ENCODE peak calls at places on chromosomes 12 and 14, in eight cellular contexts. One of them, this sample, is unnamed.

GRCh38 chr14:98715054-98715453 is 556.9 kb downstream of the BCL11B start:
- DNase-seq in fibroblast of lung: no peak
- DNase-seq in Peyer's patch: no peak
- DNase-seq in choroid plexus epithelial cell: no peak
- DNase-seq in body of pancreas: no peak
- DNase-seq in HCT116: no peak
- DNase-seq in OCI-LY7: no peak
- DNase-seq in WERI-Rb-1: no peak
- DNase-seq in this sample: no peak

GRCh38 chr14:50774542-50775267 is 56.3 kb downstream of the NIN start:
- DNase-seq in fibroblast of lung: peak; percentile 27
- DNase-seq in HCT116: no peak
- DNase-seq in OCI-LY7: no peak
- DNase-seq in body of pancreas: peak; percentile 18
- DNase-seq in Peyer's patch: no peak
- DNase-seq in choroid plexus epithelial cell: no peak
- DNase-seq in WERI-Rb-1: no peak
- DNase-seq in this sample: no peak

GRCh38 chr14:78758333-78758732 is 588.2 kb downstream of the NRXN3 start:
- DNase-seq in Peyer's patch: no peak
- DNase-seq in choroid plexus epithelial cell: peak; percentile 60
- DNase-seq in OCI-LY7: peak; percentile 24
- DNase-seq in HCT116: peak; percentile 4
- DNase-seq in body of pancreas: no peak
- DNase-seq in WERI-Rb-1: peak; percentile 69
- DNase-seq in fibroblast of lung: peak; percentile 1
- DNase-seq in this sample: no peak

GRCh38 chr12:31589582-31589895 is 1.4 kb downstream of the DENND5B start:
- DNase-seq in Peyer's patch: no peak
- DNase-seq in OCI-LY7: peak; percentile 80
- DNase-seq in WERI-Rb-1: peak; percentile 65
- DNase-seq in choroid plexus epithelial cell: no peak
- DNase-seq in HCT116: no peak
- DNase-seq in fibroblast of lung: no peak
- DNase-seq in body of pancreas: no peak
- DNase-seq in this sample: no peak

GRCh38 chr12:116157845-116158267 is 119.6 kb downstream of the MED13L start:
- DNase-seq in WERI-Rb-1: no peak
- DNase-seq in fibroblast of lung: no peak
- DNase-seq in OCI-LY7: no peak
- DNase-seq in body of pancreas: no peak
- DNase-seq in Peyer's patch: no peak
- DNase-seq in HCT116: no peak
- DNase-seq in choroid plexus epithelial cell: peak; percentile 59
- DNase-seq in this sample: no peak

GRCh38 chr12:10732554-10732953 is 9.4 kb upstream of the YBX3 start:
- DNase-seq in choroid plexus epithelial cell: no peak
- DNase-seq in HCT116: no peak
- DNase-seq in fibroblast of lung: no peak
- DNase-seq in WERI-Rb-1: no peak
- DNase-seq in Peyer's patch: no peak
- DNase-seq in OCI-LY7: no peak
- DNase-seq in body of pancreas: no peak
- DNase-seq in this sample: no peak

GRCh38 chr12:23262670-23263069 is 637.7 kb downstream of the ETNK1 start:
- DNase-seq in WERI-Rb-1: no peak
- DNase-seq in HCT116: no peak
- DNase-seq in body of pancreas: no peak
- DNase-seq in OCI-LY7: no peak
- DNase-seq in choroid plexus epithelial cell: no peak
- DNase-seq in Peyer's patch: no peak
- DNase-seq in fibroblast of lung: no peak
- DNase-seq in this sample: no peak

GRCh38 chr12:46400406-46400805 is 27.8 kb upstream of the SLC38A2 start:
- DNase-seq in OCI-LY7: no peak
- DNase-seq in WERI-Rb-1: no peak
- DNase-seq in fibroblast of lung: peak; percentile 39
- DNase-seq in Peyer's patch: no peak
- DNase-seq in choroid plexus epithelial cell: peak; percentile 30
- DNase-seq in HCT116: no peak
- DNase-seq in body of pancreas: no peak
- DNase-seq in this sample: no peak

GRCh38 chr14:49559979-49560768 is 26.0 kb downstream of the RPS29 start:
- DNase-seq in Peyer's patch: no peak
- DNase-seq in choroid plexus epithelial cell: no peak
- DNase-seq in OCI-LY7: no peak
- DNase-seq in fibroblast of lung: no peak
- DNase-seq in body of pancreas: no peak
- DNase-seq in HCT116: no peak
- DNase-seq in WERI-Rb-1: no peak
- DNase-seq in this sample: no peak

GRCh38 chr14:64639340-64639821 is 64.8 kb upstream of the PLEKHG3 start:
- DNase-seq in OCI-LY7: no peak
- DNase-seq in Peyer's patch: no peak
- DNase-seq in choroid plexus epithelial cell: peak; percentile 56
- DNase-seq in body of pancreas: no peak
- DNase-seq in fibroblast of lung: no peak
- DNase-seq in WERI-Rb-1: no peak
- DNase-seq in HCT116: no peak
- DNase-seq in this sample: no peak

GRCh38 chr12:45284096-45284901 is 68.4 kb downstream of the ANO6 start:
- DNase-seq in choroid plexus epithelial cell: peak; percentile 91
- DNase-seq in Peyer's patch: no peak
- DNase-seq in fibroblast of lung: peak; percentile 50
- DNase-seq in OCI-LY7: no peak
- DNase-seq in HCT116: no peak
- DNase-seq in WERI-Rb-1: peak; percentile 44
- DNase-seq in body of pancreas: no peak
- DNase-seq in this sample: no peak
- TF ChIP-seq CTCF in choroid plexus epithelial cell: peak; percentile 54
- TF ChIP-seq CTCF in Peyer's patch: no peak
- TF ChIP-seq CTCF in fibroblast of lung: peak; percentile 15
- TF ChIP-seq CTCF in OCI-LY7: no peak
- TF ChIP-seq CTCF in HCT116: no peak
- TF ChIP-seq CTCF in WERI-Rb-1: peak; percentile 23
- TF ChIP-seq CTCF in body of pancreas: no peak
- TF ChIP-seq CTCF in this sample: no peak

DNA sequence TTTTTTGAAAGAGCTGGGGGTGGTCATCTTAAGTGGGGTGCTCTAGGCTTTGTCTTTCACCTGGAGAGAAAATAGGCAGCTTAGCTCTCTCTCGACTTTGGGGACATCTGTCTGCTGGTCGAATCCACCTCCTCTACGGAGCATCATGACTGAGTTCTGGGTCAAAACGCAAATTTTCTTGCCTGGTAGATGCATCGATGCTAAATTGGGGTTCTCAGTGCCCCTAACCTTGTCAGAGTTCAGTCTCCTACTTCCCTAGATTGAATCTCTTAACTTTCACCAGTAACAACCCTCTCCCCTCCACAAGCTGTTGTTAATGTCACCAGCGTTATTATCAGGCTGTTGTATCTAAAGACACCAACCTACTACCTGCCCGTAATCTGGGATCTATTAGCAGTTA is 682 bp downstream of the FLRT2 start:
- DNase-seq in HCT116: no peak
- DNase-seq in choroid plexus epithelial cell: no peak
- DNase-seq in fibroblast of lung: no peak
- DNase-seq in WERI-Rb-1: no peak
- DNase-seq in body of pancreas: no peak
- DNase-seq in Peyer's patch: no peak
- DNase-seq in OCI-LY7: no peak
- DNase-seq in this sample: no peak
- H3K4me3 ChIP-seq in HCT116: no peak overlapping the region
- H3K4me3 ChIP-seq in choroid plexus epithelial cell: peak overlapping the region; percentile 84
- H3K4me3 ChIP-seq in fibroblast of lung: peak overlapping the region; percentile 81
- H3K4me3 ChIP-seq in WERI-Rb-1: peak overlapping the region; percentile 84
- H3K4me3 ChIP-seq in body of pancreas: peak overlapping the region; percentile 73
- H3K4me3 ChIP-seq in Peyer's patch: peak overlapping the region; percentile 57
- H3K4me3 ChIP-seq in OCI-LY7: no peak overlapping the region
- H3K4me3 ChIP-seq in this sample: peak overlapping the region; percentile 91

GRCh38 chr12:131592972-131593371 is 117.9 kb upstream of the SFSWAP start:
- DNase-seq in body of pancreas: no peak
- DNase-seq in WERI-Rb-1: no peak
- DNase-seq in fibroblast of lung: no peak
- DNase-seq in choroid plexus epithelial cell: no peak
- DNase-seq in Peyer's patch: no peak
- DNase-seq in HCT116: no peak
- DNase-seq in OCI-LY7: no peak
- DNase-seq in this sample: no peak

GRCh38 chr12:131596115-131596514 is 114.8 kb upstream of the SFSWAP start:
- DNase-seq in WERI-Rb-1: no peak
- DNase-seq in body of pancreas: no peak
- DNase-seq in Peyer's patch: no peak
- DNase-seq in HCT116: no peak
- DNase-seq in choroid plexus epithelial cell: no peak
- DNase-seq in fibroblast of lung: no peak
- DNase-seq in OCI-LY7: no peak
- DNase-seq in this sample: no peak

GRCh38 chr12:131591714-131592709 is 118.9 kb upstream of the SFSWAP start:
- DNase-seq in WERI-Rb-1: no peak
- DNase-seq in HCT116: no peak
- DNase-seq in Peyer's patch: no peak
- DNase-seq in OCI-LY7: no peak
- DNase-seq in body of pancreas: no peak
- DNase-seq in choroid plexus epithelial cell: no peak
- DNase-seq in fibroblast of lung: no peak
- DNase-seq in this sample: no peak

GRCh38 chr12:131591136-131591535 is 119.8 kb upstream of the SFSWAP start:
- DNase-seq in body of pancreas: no peak
- DNase-seq in WERI-Rb-1: no peak
- DNase-seq in OCI-LY7: no peak
- DNase-seq in HCT116: no peak
- DNase-seq in Peyer's patch: no peak
- DNase-seq in fibroblast of lung: no peak
- DNase-seq in choroid plexus epithelial cell: no peak
- DNase-seq in this sample: no peak

DNA sequence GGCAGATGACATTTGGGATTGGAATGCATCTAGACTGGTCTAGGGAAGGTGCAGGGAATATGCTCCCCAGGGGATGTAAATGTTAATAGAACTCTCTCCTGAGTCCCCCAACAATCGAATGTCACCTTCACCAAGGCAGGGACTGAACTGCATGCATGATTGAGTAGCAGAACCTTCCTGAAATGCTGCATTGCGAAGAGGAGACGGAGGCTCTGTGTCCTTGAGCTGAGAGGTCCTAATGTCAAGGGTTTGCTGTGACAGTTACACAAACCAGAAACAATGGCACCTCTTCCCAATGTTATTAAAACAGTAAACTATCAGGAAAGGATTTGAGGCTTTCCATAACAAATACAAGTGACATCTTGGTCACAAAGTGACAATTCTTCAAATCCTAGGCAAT is 117.5 kb upstream of the SFSWAP start:
- DNase-seq in Peyer's patch: no peak
- DNase-seq in choroid plexus epithelial cell: no peak
- DNase-seq in OCI-LY7: no peak
- DNase-seq in body of pancreas: no peak
- DNase-seq in WERI-Rb-1: no peak
- DNase-seq in HCT116: no peak
- DNase-seq in fibroblast of lung: no peak
- DNase-seq in this sample: no peak
- TF ChIP-seq CTCF in Peyer's patch: no peak
- TF ChIP-seq CTCF in choroid plexus epithelial cell: no peak
- TF ChIP-seq CTCF in OCI-LY7: no peak
- TF ChIP-seq CTCF in body of pancreas: no peak
- TF ChIP-seq CTCF in WERI-Rb-1: no peak
- TF ChIP-seq CTCF in HCT116: no peak
- TF ChIP-seq CTCF in fibroblast of lung: no peak
- TF ChIP-seq CTCF in this sample: no peak

GRCh38 chr12:106255493-106255892 is 7.7 kb upstream of the CKAP4 start:
- DNase-seq in fibroblast of lung: no peak
- DNase-seq in choroid plexus epithelial cell: no peak
- DNase-seq in WERI-Rb-1: no peak
- DNase-seq in OCI-LY7: no peak
- DNase-seq in Peyer's patch: no peak
- DNase-seq in HCT116: no peak
- DNase-seq in body of pancreas: no peak
- DNase-seq in this sample: no peak

GRCh38 chr12:106252056-106252455 is 4.2 kb upstream of the CKAP4 start:
- DNase-seq in HCT116: no peak
- DNase-seq in choroid plexus epithelial cell: no peak
- DNase-seq in WERI-Rb-1: no peak
- DNase-seq in fibroblast of lung: no peak
- DNase-seq in OCI-LY7: no peak
- DNase-seq in Peyer's patch: no peak
- DNase-seq in body of pancreas: no peak
- DNase-seq in this sample: no peak

GRCh38 chr12:106255952-106256351 is 8.1 kb upstream of the CKAP4 start:
- DNase-seq in WERI-Rb-1: no peak
- DNase-seq in Peyer's patch: no peak
- DNase-seq in choroid plexus epithelial cell: no peak
- DNase-seq in fibroblast of lung: no peak
- DNase-seq in HCT116: no peak
- DNase-seq in body of pancreas: no peak
- DNase-seq in OCI-LY7: no peak
- DNase-seq in this sample: no peak

GRCh38 chr12:106256524-106256923 is 8.7 kb upstream of the CKAP4 start:
- DNase-seq in WERI-Rb-1: no peak
- DNase-seq in Peyer's patch: no peak
- DNase-seq in body of pancreas: no peak
- DNase-seq in OCI-LY7: no peak
- DNase-seq in HCT116: no peak
- DNase-seq in fibroblast of lung: no peak
- DNase-seq in choroid plexus epithelial cell: no peak
- DNase-seq in this sample: no peak

GRCh38 chr12:106254724-106255123 is 6.9 kb upstream of the CKAP4 start:
- DNase-seq in WERI-Rb-1: no peak
- DNase-seq in body of pancreas: no peak
- DNase-seq in OCI-LY7: no peak
- DNase-seq in HCT116: no peak
- DNase-seq in choroid plexus epithelial cell: peak; percentile 21
- DNase-seq in Peyer's patch: no peak
- DNase-seq in fibroblast of lung: no peak
- DNase-seq in this sample: no peak
- H3K4me3 ChIP-seq in WERI-Rb-1: no peak overlapping the region
- H3K4me3 ChIP-seq in body of pancreas: no peak overlapping the region
- H3K4me3 ChIP-seq in OCI-LY7: no peak overlapping the region
- H3K4me3 ChIP-seq in HCT116: no peak overlapping the region
- H3K4me3 ChIP-seq in choroid plexus epithelial cell: no peak overlapping the region
- H3K4me3 ChIP-seq in Peyer's patch: no peak overlapping the region
- H3K4me3 ChIP-seq in fibroblast of lung: no peak overlapping the region
- H3K4me3 ChIP-seq in this sample: no peak overlapping the region

This sample was measured in HFF-Myc.